ENCODE peak calls at places on chromosomes 3 and 15, in five cellular contexts. A is endothelial cell; I is kidney epithelial cell; Y is activated naive CD8-positive, alpha-beta T cell treated with anti-CD3 and anti-CD28 coated beads for 36 hours; J is NCI-H2029 treated with DMSO at 0.1 percent for 48 hours. V is an unnamed sample.

GRCh38 chr15:29750754-29751153 is 71.5 kb downstream of the TJP1 start:
- DNase-seq in A (no peak), I (no peak), Y (no peak), J (no peak), V (no peak)

GRCh38 chr15:80106051-80106450 is 46.6 kb downstream of the ZFAND6 start:
- DNase-seq in A (no peak), I (no peak), Y (no peak), J (no peak), V (no peak)

GRCh38 chr15:89982315-89983055 is 18.6 kb upstream of the ZNF710 start:
- DNase-seq in A (no peak), I (no peak), Y (no peak), J (no peak), V (no peak)

GRCh38 chr15:64344651-64345262 is 11.2 kb downstream of the CSNK1G1 start:
- DNase-seq in A (no peak), I (no peak), Y (no peak), J (no peak), V (no peak)

GRCh38 chr3:13612829-13613228 is 63.9 kb downstream of the FBLN2 start:
- DNase-seq in A (no peak), I (no peak), Y (no peak), J (no peak), V (no peak)

GRCh38 chr3:86792316-86792715 is 198.6 kb downstream of the VGLL3 start:
- DNase-seq in A (no peak), I (no peak), Y (no peak), J (no peak), V (no peak)

GRCh38 chr15:77470227-77470626 is 49.5 kb downstream of the HMG20A start:
- DNase-seq in A (no peak), I (no peak), Y (no peak), J (no peak), V (no peak)

GRCh38 chr15:69729167-69729748 is 276.6 kb downstream of the RPLP1 start:
- DNase-seq in A (peak; percentile 60), I (no peak), Y (peak; percentile 49), J (no peak), V (peak; percentile 82)

GRCh38 chr3:110106805-110107204 is 769.5 kb upstream of the DPPA4 start:
- DNase-seq in A (no peak), I (no peak), Y (no peak), J (no peak), V (no peak)

GRCh38 chr15:76377217-76377616 is 40.6 kb downstream of the ISL2 start:
- DNase-seq in A (no peak), I (no peak), Y (no peak), J (no peak), V (no peak)

GRCh38 chr3:157914882-157915281 is 191.3 kb downstream of the SHOX2 start:
- DNase-seq in A (no peak), I (no peak), Y (no peak), J (no peak), V (no peak)

GRCh38 chr15:55587321-55588069 is 650 bp downstream of the PYGO1 start:
- DNase-seq in A (peak; percentile 33), I (no peak), Y (no peak), J (no peak), V (peak; percentile 13)

GRCh38 chr3:193971268-193971751 is 164.6 kb upstream of the HES1 start:
- DNase-seq in A (no peak), I (no peak), Y (no peak), J (no peak), V (peak; percentile 21)

GRCh38 chr15:27532358-27532757 is 561.4 kb downstream of the GABRG3 start:
- DNase-seq in A (no peak), I (no peak), Y (no peak), J (no peak), V (no peak)

GRCh38 chr15:64000183-64000710 is 46.0 kb downstream of the DAPK2 start:
- DNase-seq in A (no peak), I (no peak), Y (no peak), J (no peak), V (no peak)

GRCh38 chr3:114863848-114864247 is 283.2 kb downstream of the ZBTB20 start:
- DNase-seq in A (no peak), I (no peak), Y (no peak), J (peak; percentile 30), V (no peak)

GRCh38 chr3:43198791-43199644 is 87.3 kb upstream of the SNRK start:
- DNase-seq in A (no peak), I (no peak), Y (no peak), J (no peak), V (no peak)

GRCh38 chr3:192892981-192893827 is 24.5 kb downstream of the MB21D2 start:
- DNase-seq in A (no peak), I (peak; percentile 82), Y (peak; percentile 79), J (no peak), V (peak; percentile 74)

GRCh38 chr15:64775551-64776401 is at the start of gene RBPMS2:
- DNase-seq in A (peak; percentile 26), I (no peak), Y (no peak), J (no peak), V (no peak)

GRCh38 chr3:148791296-148791695 is 36.3 kb upstream of the CPB1 start:
- DNase-seq in A (no peak), I (no peak), Y (no peak), J (no peak), V (no peak)

GRCh38 chr15:59005579-59005978 is 18.1 kb downstream of the RNF111 start:
- DNase-seq in A (no peak), I (no peak), Y (no peak), J (no peak), V (no peak)

GRCh38 chr3:126152931-126153694 is 27.3 kb downstream of the ALDH1L1 start:
- DNase-seq in A (no peak), I (no peak), Y (no peak), J (no peak), V (no peak)

GRCh38 chr3:176867681-176868663 is 329.3 kb downstream of the TBL1XR1 start:
- DNase-seq in A (no peak), I (no peak), Y (no peak), J (peak; percentile 91), V (no peak)

GRCh38 chr3:55826731-55827496 is 339.8 kb upstream of the WNT5A start:
- DNase-seq in A (no peak), I (no peak), Y (no peak), J (no peak), V (no peak)

GRCh38 chr15:57220220-57220619 is 156.1 kb upstream of the CGNL1 start:
- DNase-seq in A (no peak), I (no peak), Y (no peak), J (no peak), V (no peak)

GRCh38 chr3:69791111-69791510 is 51.8 kb downstream of the MITF start:
- DNase-seq in A (no peak), I (no peak), Y (no peak), J (no peak), V (no peak)

GRCh38 chr15:72365844-72366243 is 10.0 kb downstream of the HEXA start:
- DNase-seq in A (no peak), I (no peak), Y (peak; percentile 23), J (no peak), V (no peak)

GRCh38 chr3:385151-385550 is 188.6 kb downstream of the CHL1 start:
- DNase-seq in A (no peak), I (peak; percentile 25), Y (no peak), J (no peak), V (no peak)

GRCh38 chr3:46998852-46999515 is 19.5 kb downstream of the NBEAL2 start:
- DNase-seq in A (no peak), I (no peak), Y (no peak), J (no peak), V (no peak)

GRCh38 chr15:82670699-82671098 is 23.5 kb upstream of the CPEB1 start:
- DNase-seq in A (no peak), I (no peak), Y (no peak), J (no peak), V (no peak)

GRCh38 chr15:68791431-68792283 is 29.0 kb downstream of the ANP32A start:
- DNase-seq in A (no peak), I (no peak), Y (peak; percentile 78), J (no peak), V (peak; percentile 30)